ENCODE peak calls at places on chromosomes 13 and 19, in ten cellular contexts. V, D, R, X, T, A, F, H, O and Z are unnamed samples.

GRCh38 chr19:5333581-5334365 is 6.8 kb downstream of the PTPRS start:
- DNase-seq in H (no peak), A (no peak), V (no peak), X (peak), D (no peak), O (no peak), T (no peak), F (no peak), R (no peak), Z (no peak)

GRCh38 chr13:93727301-93728141 is 500.9 kb downstream of the GPC6 start:
- DNase-seq in O (peak), T (no peak), F (no peak), H (no peak), X (no peak), R (no peak), A (no peak), D (no peak), V (no peak), Z (no peak)

GRCh38 chr19:30221176-30221575 is 151.0 kb upstream of the ZNF536 start:
- DNase-seq in D (no peak), T (no peak), V (no peak), R (no peak), F (peak), A (no peak), H (no peak), O (no peak), X (no peak), Z (no peak)

GRCh38 chr13:97710797-97711196 is 242.7 kb upstream of the IPO5 start:
- DNase-seq in D (no peak), O (no peak), T (no peak), X (no peak), F (no peak), R (no peak), A (no peak), H (no peak), V (no peak), Z (no peak)

GRCh38 chr19:35123573-35123972 is 8.0 kb downstream of the FXYD3 start:
- DNase-seq in A (peak), X (peak), O (no peak), H (no peak), T (no peak), V (peak), F (peak), D (peak), R (peak), Z (no peak)

GRCh38 chr19:5173993-5174392 is 166.6 kb downstream of the PTPRS start:
- DNase-seq in D (no peak), H (no peak), A (no peak), F (no peak), T (no peak), X (no peak), O (no peak), V (no peak), R (no peak), Z (no peak)

GRCh38 chr19:41795031-41795461 is 1.3 kb upstream of the CEACAM3 start:
- DNase-seq in X (no peak), T (no peak), V (peak), H (no peak), D (no peak), R (peak), A (peak), O (peak), F (no peak), Z (no peak)

GRCh38 chr13:80436571-80437169 is 95.7 kb upstream of the SPRY2 start:
- DNase-seq in D (peak), X (peak), A (no peak), F (no peak), R (no peak), H (peak), T (no peak), V (no peak), O (no peak), Z (no peak)

GRCh38 chr13:76723551-76724232 is 162.5 kb downstream of the KCTD12 start:
- DNase-seq in V (peak), R (no peak), X (peak), H (no peak), O (peak), A (no peak), F (no peak), T (no peak), D (no peak), Z (no peak)

GRCh38 chr19:49553451-49554271 is 25.9 kb downstream of the RCN3 start:
- DNase-seq in V (peak), R (peak), T (peak), H (no peak), A (peak), X (no peak), F (no peak), O (peak), D (no peak), Z (no peak)

GRCh38 chr19:51691122-51692064 is 1.7 kb upstream of the SPACA6 start:
- DNase-seq in H (no peak), D (no peak), F (peak), A (no peak), O (peak), T (no peak), R (no peak), V (no peak), X (no peak), Z (no peak)

GRCh38 chr13:70490320-70490935 is 382.2 kb upstream of the KLHL1 start:
- DNase-seq in R (no peak), D (no peak), H (no peak), F (no peak), A (no peak), V (no peak), O (no peak), T (no peak), X (no peak), Z (no peak)

GRCh38 chr13:98471895-98472294 is 105.0 kb downstream of the STK24 start:
- DNase-seq in A (peak), H (no peak), D (no peak), R (no peak), X (peak), V (no peak), O (no peak), T (no peak), F (peak), Z (no peak)

GRCh38 chr19:8721334-8721733 is at the start of gene OR2Z1:
- DNase-seq in V (no peak), X (no peak), D (no peak), F (no peak), A (no peak), O (no peak), R (no peak), H (no peak), T (no peak), Z (no peak)

GRCh38 chr19:46785054-46785979 is 3.1 kb downstream of the SLC1A5 start:
- DNase-seq in T (no peak), X (no peak), D (no peak), H (no peak), A (no peak), O (peak), R (no peak), F (no peak), V (no peak), Z (no peak)

GRCh38 chr13:81781471-81781870 is 1440.5 kb upstream of the SPRY2 start:
- DNase-seq in D (no peak), A (no peak), H (no peak), R (no peak), O (no peak), T (no peak), V (no peak), X (no peak), F (no peak), Z (no peak)

GRCh38 chr19:14475251-14476073 is at the start of gene PTGER1:
- DNase-seq in A (no peak), H (no peak), O (peak), D (no peak), V (no peak), T (no peak), X (no peak), F (no peak), R (no peak), Z (no peak)

GRCh38 chr19:33612928-33613327 is 8.8 kb upstream of the CHST8 start:
- DNase-seq in F (peak), A (no peak), T (no peak), X (no peak), H (no peak), V (no peak), R (no peak), O (no peak), D (no peak), Z (no peak)

GRCh38 chr13:70388935-70389334 is 280.7 kb upstream of the KLHL1 start:
- DNase-seq in X (no peak), D (no peak), V (no peak), O (no peak), R (no peak), A (no peak), F (no peak), T (no peak), H (no peak), Z (no peak)

GRCh38 chr13:30829145-30829544 is 76.9 kb upstream of the MEDAG start:
- DNase-seq in V (no peak), H (no peak), X (no peak), O (peak), A (no peak), R (no peak), D (no peak), F (no peak), T (no peak), Z (no peak)

GRCh38 chr13:22357132-22357531 is 686.3 kb downstream of the FGF9 start:
- DNase-seq in O (no peak), F (no peak), A (no peak), D (no peak), X (no peak), H (no peak), R (no peak), T (no peak), V (no peak), Z (no peak)

GRCh38 chr19:58400916-58401824 is 5.7 kb downstream of the RNF225 start:
- DNase-seq in A (peak), O (peak), D (peak), T (peak), F (peak), X (peak), R (peak), H (peak), V (peak), Z (peak)
- H3K4me3 ChIP-seq in A (peak), O (peak), D (peak), T (peak), F (peak), X (peak), R (peak), H (peak), V (peak), Z (peak)

GRCh38 chr19:17932485-17933338 is at the start of gene CCDC124:
- DNase-seq in O (peak), H (peak), F (peak), D (peak), T (peak), A (peak), V (peak), R (peak), X (peak), Z (peak)
- TF ChIP-seq POLR2A in O (peak), H (peak), F (no peak), D (peak), T (peak), A (peak), V (peak), R (no peak), X (peak), Z (peak)

GRCh38 chr19:45247136-45247535 is 1.9 kb upstream of the EXOC3L2 start:
- DNase-seq in O (no peak), X (no peak), D (no peak), T (no peak), V (no peak), H (no peak), A (no peak), R (no peak), F (no peak), Z (no peak)

GRCh38 chr19:45244133-45244532 is 1.1 kb downstream of the EXOC3L2 start:
- DNase-seq in A (no peak), O (no peak), X (no peak), R (no peak), H (no peak), T (no peak), V (no peak), D (no peak), F (no peak), Z (no peak)

GRCh38 chr19:45243144-45243732 is 2.0 kb downstream of the EXOC3L2 start:
- DNase-seq in O (no peak), H (no peak), A (no peak), F (no peak), T (no peak), D (no peak), V (no peak), R (no peak), X (no peak), Z (no peak)

GRCh38 chr19:45245826-45246225 is 619 bp upstream of the EXOC3L2 start:
- DNase-seq in D (no peak), T (no peak), A (no peak), F (no peak), R (no peak), V (no peak), X (no peak), O (no peak), H (no peak), Z (no peak)

DNA sequence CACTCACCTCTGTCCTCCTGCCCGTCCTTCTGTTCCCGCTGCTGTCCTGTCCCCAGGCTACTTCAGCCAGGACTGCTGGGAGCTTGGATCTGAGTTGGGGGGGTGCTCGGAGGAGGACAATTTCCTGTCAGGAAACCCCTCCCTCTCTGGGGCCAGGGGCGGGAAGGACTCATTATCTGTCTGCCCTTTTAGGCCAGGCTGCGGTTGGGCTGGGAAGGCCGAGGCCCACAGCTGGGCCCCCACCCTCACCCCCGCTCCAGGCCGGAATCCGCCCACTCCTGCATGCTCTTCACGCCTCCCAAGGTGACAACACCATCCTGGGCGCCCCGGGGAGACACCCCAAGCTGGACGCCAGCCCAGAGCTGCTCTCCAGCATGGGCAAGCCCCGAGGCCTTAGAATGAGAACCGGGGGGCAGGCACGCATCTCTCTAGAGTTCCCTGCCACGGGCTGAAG is at the start of gene EXOC3L2:
- DNase-seq in X (peak), V (no peak), T (no peak), A (no peak), D (no peak), O (no peak), R (no peak), H (no peak), F (no peak), Z (no peak)
- H3K4me3 ChIP-seq in X (peak), V (no peak), T (no peak), A (peak), D (no peak), O (no peak), R (no peak), H (no peak), F (no peak), Z (no peak)

DNA sequence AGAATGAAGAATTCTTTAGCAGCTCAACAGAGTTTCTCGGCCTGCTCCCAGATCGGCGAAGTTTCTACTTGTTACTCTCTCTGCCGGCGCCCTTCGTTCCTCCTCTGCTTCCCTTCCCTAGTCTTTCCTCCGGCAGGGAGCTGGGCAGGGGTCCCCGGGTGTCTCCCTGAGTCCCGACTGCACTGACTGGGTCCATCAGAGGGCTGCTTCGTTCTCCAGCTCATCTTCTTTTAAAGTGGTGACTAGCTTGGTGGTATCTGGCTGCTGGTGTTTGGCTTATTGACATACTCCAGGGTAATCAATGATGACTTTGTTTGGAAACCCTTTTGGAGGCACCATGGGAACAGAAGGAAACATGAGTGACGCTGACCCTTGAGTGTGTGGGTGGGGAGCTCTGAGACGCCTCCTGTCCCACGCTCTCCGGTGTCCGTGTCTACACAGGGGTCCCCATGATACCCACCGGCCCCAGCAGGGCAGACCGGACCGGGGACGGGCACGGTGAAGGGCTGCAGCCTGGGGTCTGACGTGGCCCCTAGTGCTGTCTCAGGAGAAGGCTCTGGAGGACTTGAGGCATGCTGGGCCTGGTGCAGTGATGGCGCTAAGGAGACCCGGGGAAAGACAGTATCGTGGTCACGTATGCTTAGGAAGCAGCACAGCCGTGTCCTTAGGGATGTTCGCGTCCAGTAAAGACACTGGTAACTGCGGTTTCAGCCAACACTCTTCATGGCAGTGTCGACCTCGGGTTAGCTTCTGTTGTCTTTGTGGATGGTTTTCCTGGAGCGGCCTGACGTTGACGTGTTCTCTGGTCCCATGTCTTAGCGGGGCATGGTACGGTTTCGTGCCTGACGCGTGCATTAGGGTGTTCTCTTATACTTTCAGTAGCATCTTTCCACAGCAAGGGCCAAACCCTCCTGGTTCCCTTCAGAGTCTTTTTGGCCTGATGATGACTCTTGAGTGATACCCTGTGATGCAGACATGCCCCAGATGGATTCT is 23.8 kb downstream of the NAXD start:
- DNase-seq in D (no peak), A (peak), F (no peak), X (no peak), V (no peak), R (no peak), O (no peak), H (no peak), T (no peak), Z (no peak)
- TF ChIP-seq POLR2A in D (no peak), A (no peak), F (no peak), X (no peak), V (no peak), R (no peak), O (no peak), H (no peak), T (no peak), Z (no peak)

DNA sequence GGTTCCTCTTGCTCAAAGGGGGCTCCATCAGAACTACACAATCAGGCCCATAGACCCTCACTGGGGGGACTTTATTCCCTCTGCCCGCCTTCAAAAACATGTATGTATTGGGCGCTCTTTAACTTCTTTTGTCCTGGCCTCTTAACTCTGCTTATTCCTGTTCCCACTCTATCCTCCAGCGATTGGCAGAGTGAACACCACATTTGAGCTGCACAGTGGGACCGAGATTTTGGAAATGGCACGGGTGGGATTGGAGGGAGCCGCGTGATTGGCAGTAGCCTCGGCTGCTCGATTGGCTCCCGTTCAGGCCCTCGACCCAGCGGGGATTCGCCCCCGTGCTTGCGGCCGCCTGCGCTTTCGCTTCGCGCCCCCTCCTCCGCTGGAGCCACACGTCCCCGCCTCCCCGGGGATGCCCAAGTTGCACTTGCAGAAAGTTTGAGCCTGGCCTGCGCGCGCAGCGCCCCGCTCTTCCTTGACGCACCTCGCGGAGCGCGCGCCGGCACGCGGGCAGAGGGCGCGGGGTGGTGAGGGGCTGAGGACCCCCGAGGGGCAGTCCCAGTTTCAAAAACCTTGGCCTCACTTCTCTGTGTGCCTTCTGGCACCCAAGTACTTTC is at the start of gene ZIC5:
- DNase-seq in H (no peak), X (no peak), V (no peak), T (no peak), F (no peak), O (no peak), R (no peak), A (no peak), D (no peak), Z (no peak)
- H3K4me3 ChIP-seq in H (peak), X (no peak), V (no peak), T (peak), F (no peak), O (no peak), R (no peak), A (peak), D (peak), Z (peak)

DNA sequence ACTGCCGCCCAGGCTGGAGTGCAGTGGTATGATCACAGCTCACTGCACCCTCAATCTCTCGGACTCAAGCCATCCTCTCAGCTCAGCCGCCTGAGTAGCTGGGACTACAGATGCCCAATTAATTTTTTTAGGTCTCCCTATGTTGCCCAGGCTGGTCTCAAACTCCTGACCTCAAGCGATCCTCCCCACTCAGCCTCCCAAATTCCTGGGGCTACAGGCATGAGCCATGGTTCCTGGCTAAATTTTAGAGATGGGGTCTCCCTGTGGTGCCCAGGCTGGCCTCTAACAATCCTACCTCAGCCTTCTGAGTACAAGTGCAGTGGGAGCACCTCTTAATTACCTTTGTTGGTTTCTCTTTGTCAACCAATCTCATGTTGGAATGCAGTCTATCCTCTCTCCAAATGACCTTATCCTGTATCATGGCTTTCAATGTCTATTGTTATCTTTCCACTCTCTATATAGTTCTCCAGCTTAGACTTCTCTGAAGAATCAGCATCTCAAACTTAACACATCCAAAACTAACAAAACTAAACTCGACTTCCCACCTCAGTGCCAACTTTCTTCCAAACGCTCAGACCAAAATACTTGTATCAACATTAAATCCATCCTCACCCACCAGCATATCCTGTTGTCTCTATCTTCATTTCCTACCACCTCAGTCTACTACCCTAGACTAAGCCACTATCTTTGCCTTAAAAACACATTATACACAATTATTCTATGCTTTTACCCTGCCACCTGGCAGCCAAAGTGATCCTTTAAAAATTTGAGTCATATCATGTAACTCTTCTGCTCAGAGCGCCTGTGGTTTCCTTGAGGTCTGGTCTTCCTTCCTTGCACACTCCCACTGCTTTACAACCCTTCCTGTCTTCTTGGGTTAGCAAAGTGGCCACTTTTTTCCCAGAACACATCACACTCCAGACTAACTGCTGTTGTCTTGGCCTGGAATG is 6.7 kb downstream of the TPT1 start:
- DNase-seq in T (no peak), R (no peak), D (no peak), F (no peak), H (no peak), V (no peak), A (no peak), X (no peak), O (peak), Z (no peak)
- TF ChIP-seq POLR2A in T (no peak), R (no peak), D (no peak), F (no peak), H (no peak), V (no peak), A (no peak), X (no peak), O (peak), Z (no peak)

DNA sequence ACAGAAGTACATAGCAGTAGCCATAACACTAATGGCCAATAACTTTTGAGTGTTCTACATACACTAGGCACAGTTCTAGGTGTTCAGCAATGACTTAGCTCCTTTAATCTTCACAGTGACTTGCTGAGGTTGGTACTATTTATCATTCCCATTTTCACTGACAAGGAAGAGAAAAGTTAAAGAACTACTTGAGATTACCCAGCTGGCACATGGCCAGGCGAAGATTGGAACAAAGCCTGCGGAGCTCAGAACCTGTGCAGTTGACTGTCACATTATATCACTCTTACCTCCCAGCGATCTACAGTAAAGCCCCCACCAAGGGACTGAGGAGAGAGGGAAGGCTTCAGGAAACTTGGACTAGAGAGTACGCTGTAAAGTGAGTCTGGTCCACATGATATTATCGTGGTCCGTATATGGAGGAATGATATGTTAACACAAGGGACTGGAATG is 42.4 kb upstream of the WDFY2 start:
- DNase-seq in T (no peak), H (peak), F (no peak), O (no peak), A (peak), V (peak), X (no peak), D (no peak), R (peak), Z (no peak)
- H3K4me3 ChIP-seq in T (no peak), H (no peak), F (no peak), O (no peak), A (no peak), V (no peak), X (no peak), D (no peak), R (no peak), Z (no peak)